ENCODE peak calls at places on chromosome 5, in seven cellular contexts. K, F, D, N, S, J and P are unnamed samples.

GRCh38 chr5:74465724-74466123 is 174.8 kb downstream of the ENC1 start:
- DNase-seq in K (no peak), F (peak; percentile 16), D (no peak), N (no peak), S (no peak), J (no peak), P (no peak)

GRCh38 chr5:143311428-143311827 is 92.1 kb downstream of the NR3C1 start:
- DNase-seq in K (no peak), F (no peak), D (no peak), N (no peak), S (no peak), J (no peak), P (no peak)

GRCh38 chr5:170631471-170632195 is 127.8 kb downstream of the KCNIP1 start:
- DNase-seq in K (no peak), F (no peak), D (no peak), N (no peak), S (peak; percentile 31), J (peak; percentile 33), P (peak; percentile 51)

GRCh38 chr5:143550985-143551630 is 147.6 kb upstream of the NR3C1 start:
- DNase-seq in K (no peak), F (no peak), D (no peak), N (no peak), S (no peak), J (no peak), P (no peak)

GRCh38 chr5:142151436-142152382 is 43.1 kb downstream of the NDFIP1 start:
- DNase-seq in K (no peak), F (peak; percentile 65), D (peak; percentile 41), N (peak; percentile 86), S (peak; percentile 40), J (peak; percentile 63), P (peak; percentile 66)

GRCh38 chr5:57221049-57221568 is 47.2 kb downstream of the GPBP1 start:
- DNase-seq in K (no peak), F (peak; percentile 68), D (no peak), N (peak; percentile 69), S (no peak), J (peak; percentile 35), P (no peak)

GRCh38 chr5:96228449-96228848 is 204.6 kb downstream of the PCSK1 start:
- DNase-seq in K (no peak), F (no peak), D (no peak), N (no peak), S (no peak), J (no peak), P (no peak)

GRCh38 chr5:143693691-143694252 is 118.2 kb upstream of the HMHB1 start:
- DNase-seq in K (no peak), F (no peak), D (no peak), N (no peak), S (no peak), J (no peak), P (no peak)

GRCh38 chr5:6321078-6321477 is 57.3 kb downstream of the MED10 start:
- DNase-seq in K (no peak), F (no peak), D (no peak), N (no peak), S (no peak), J (no peak), P (no peak)

GRCh38 chr5:7978991-7979390 is 110.0 kb downstream of the MTRR start:
- DNase-seq in K (no peak), F (no peak), D (no peak), N (no peak), S (no peak), J (no peak), P (no peak)

GRCh38 chr5:74516217-74516636 is 124.3 kb downstream of the ENC1 start:
- DNase-seq in K (no peak), F (no peak), D (no peak), N (no peak), S (no peak), J (no peak), P (no peak)

GRCh38 chr5:160165137-160166068 is 46.2 kb upstream of the PWWP2A start:
- DNase-seq in K (peak; percentile 64), F (no peak), D (peak; percentile 77), N (peak; percentile 74), S (peak; percentile 83), J (peak; percentile 95), P (peak; percentile 92)

GRCh38 chr5:178738513-178738912 is 8.1 kb upstream of the ZNF354A start:
- DNase-seq in K (no peak), F (no peak), D (no peak), N (no peak), S (no peak), J (no peak), P (no peak)

GRCh38 chr5:84149094-84149493 is 235.6 kb downstream of the EDIL3 start:
- DNase-seq in K (no peak), F (no peak), D (no peak), N (no peak), S (no peak), J (no peak), P (no peak)

GRCh38 chr5:33549982-33550567 is 109.3 kb downstream of the TARS1 start:
- DNase-seq in K (no peak), F (no peak), D (no peak), N (no peak), S (peak; percentile 61), J (no peak), P (no peak)

GRCh38 chr5:125558466-125558865 is 812.0 kb upstream of the ZNF608 start:
- DNase-seq in K (no peak), F (no peak), D (no peak), N (no peak), S (no peak), J (no peak), P (no peak)

GRCh38 chr5:149869266-149869875 is 75.2 kb downstream of the PDE6A start:
- DNase-seq in K (no peak), F (no peak), D (peak; percentile 83), N (peak; percentile 84), S (no peak), J (no peak), P (no peak)

GRCh38 chr5:176592573-176592972 is 17.4 kb downstream of the GPRIN1 start:
- DNase-seq in K (no peak), F (no peak), D (no peak), N (no peak), S (no peak), J (no peak), P (no peak)

GRCh38 chr5:176594554-176594953 is 15.4 kb downstream of the GPRIN1 start:
- DNase-seq in K (no peak), F (no peak), D (no peak), N (no peak), S (no peak), J (no peak), P (no peak)

GRCh38 chr5:176595386-176595943 is 14.5 kb downstream of the GPRIN1 start:
- DNase-seq in K (no peak), F (no peak), D (no peak), N (no peak), S (no peak), J (no peak), P (no peak)

GRCh38 chr5:176596069-176596656 is 13.8 kb downstream of the GPRIN1 start:
- DNase-seq in K (no peak), F (no peak), D (no peak), N (no peak), S (no peak), J (no peak), P (no peak)

DNA sequence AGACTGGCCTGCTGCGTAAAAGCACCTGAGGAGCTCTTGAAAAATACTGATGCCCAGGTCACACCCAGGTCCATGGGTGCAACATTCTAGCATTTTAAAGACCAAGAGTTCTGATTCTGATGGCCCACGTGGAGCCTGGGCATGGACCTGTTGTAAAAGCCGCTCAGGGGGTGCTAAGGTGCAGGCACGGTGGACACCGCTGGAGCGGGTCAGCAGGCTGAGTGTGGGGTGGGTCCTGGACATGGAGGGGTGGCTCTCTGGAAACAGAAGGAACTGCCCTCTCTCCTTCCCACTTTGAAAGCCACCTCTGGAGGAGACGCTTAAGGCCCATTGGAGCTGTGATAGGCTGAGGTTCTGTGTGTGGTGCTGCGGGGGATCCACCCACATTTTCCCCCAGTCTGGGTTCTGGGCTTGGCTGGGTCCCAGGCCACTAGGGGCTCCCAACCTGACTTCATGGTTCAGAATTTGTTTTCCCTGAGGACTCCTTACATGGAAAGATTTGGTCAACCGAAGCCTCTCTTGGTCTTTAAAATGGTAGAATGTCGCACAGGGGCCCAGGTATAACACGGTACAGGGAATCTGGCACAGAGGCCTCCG is 16.6 kb downstream of the GPRIN1 start:
- DNase-seq in K (no peak), F (no peak), D (no peak), N (no peak), S (no peak), J (no peak), P (no peak)
- TF ChIP-seq CTCF in K (no peak), F (no peak), D (no peak), N (no peak), S (no peak), J (peak; percentile 22), P (no peak)

GRCh38 chr5:126888180-126888579 is 111.2 kb downstream of the LMNB1 start:
- DNase-seq in K (no peak), F (no peak), D (no peak), N (no peak), S (no peak), J (no peak), P (no peak)
- H3K4me1 ChIP-seq in K (no peaks in the 10 kb centered on the region), F (no peaks in the 10 kb centered on the region), D (no peaks in the 10 kb centered on the region), N (no peaks in the 10 kb centered on the region), S (no peaks in the 10 kb centered on the region), J (peaks cover 12% of the 10 kb centered on the region), P (peaks cover 9% of the 10 kb centered on the region)

GRCh38 chr5:137367951-137368350 is 131.2 kb downstream of the SPOCK1 start:
- DNase-seq in K (no peak), F (no peak), D (no peak), N (no peak), S (no peak), J (no peak), P (no peak)

GRCh38 chr5:137370511-137371071 is 128.5 kb downstream of the SPOCK1 start:
- DNase-seq in K (no peak), F (no peak), D (no peak), N (no peak), S (no peak), J (no peak), P (no peak)

GRCh38 chr5:137366526-137366925 is 132.6 kb downstream of the SPOCK1 start:
- DNase-seq in K (no peak), F (no peak), D (no peak), N (no peak), S (no peak), J (no peak), P (no peak)

GRCh38 chr5:137372386-137373160 is 126.6 kb downstream of the SPOCK1 start:
- DNase-seq in K (no peak), F (no peak), D (no peak), N (no peak), S (no peak), J (no peak), P (no peak)

GRCh38 chr5:137370096-137370495 is 129.0 kb downstream of the SPOCK1 start:
- DNase-seq in K (no peak), F (no peak), D (no peak), N (no peak), S (no peak), J (no peak), P (no peak)
- TF ChIP-seq CTCF in K (no peak), F (no peak), D (no peak), N (no peak), S (no peak), J (no peak), P (no peak)

GRCh38 chr5:139745800-139746690 is 49.6 kb upstream of the PSD2 start:
- DNase-seq in K (peak; percentile 52), F (peak; percentile 71), D (peak; percentile 66), N (peak; percentile 63), S (peak; percentile 65), J (peak; percentile 72), P (peak; percentile 87)
- H3K4me1 ChIP-seq in K (peaks cover 16% of the 10 kb centered on the region), F (peaks cover 26% of the 10 kb centered on the region), D (peaks cover 33% of the 10 kb centered on the region), N (peaks cover 23% of the 10 kb centered on the region), S (peaks cover 31% of the 10 kb centered on the region), J (peaks cover 27% of the 10 kb centered on the region), P (peaks cover 25% of the 10 kb centered on the region)

GRCh38 chr5:79535477-79536192 is 21.7 kb upstream of the HOMER1 start:
- DNase-seq in K (no peak), F (no peak), D (no peak), N (no peak), S (no peak), J (no peak), P (no peak)
- TF ChIP-seq CTCF in K (no peak), F (peak; percentile 43), D (no peak), N (no peak), S (no peak), J (peak; percentile 39), P (peak; percentile 15)